ENCODE peak calls at places on chromosome 14, in four cellular contexts. One of them, this sample, is unnamed.

GRCh38 chr14:37591941-37592287 is 3.1 kb downstream of the FOXA1 start:
- DNase-seq in WTC11: peak
- DNase-seq in heart left ventricle: no peak
- DNase-seq in GM12878: no peak
- DNase-seq in this sample: no peak

GRCh38 chr14:105841022-105842009 is 314.9 kb downstream of the TMEM121 start:
- DNase-seq in GM12878: no peak
- DNase-seq in heart left ventricle: no peak
- DNase-seq in WTC11: no peak
- DNase-seq in this sample: no peak

GRCh38 chr14:85572845-85573244 is 42.9 kb downstream of the FLRT2 start:
- DNase-seq in GM12878: no peak
- DNase-seq in heart left ventricle: no peak
- DNase-seq in WTC11: no peak
- DNase-seq in this sample: no peak

GRCh38 chr14:25833341-25834121 is 764.3 kb downstream of the NOVA1 start:
- DNase-seq in GM12878: no peak
- DNase-seq in heart left ventricle: no peak
- DNase-seq in WTC11: peak
- DNase-seq in this sample: no peak

GRCh38 chr14:45135181-45135580 is 549 bp upstream of the FANCM start:
- DNase-seq in heart left ventricle: no peak
- DNase-seq in GM12878: no peak
- DNase-seq in WTC11: no peak
- DNase-seq in this sample: no peak

GRCh38 chr14:105065280-105066228 is at the start of gene GPR132:
- DNase-seq in heart left ventricle: peak
- DNase-seq in GM12878: peak
- DNase-seq in WTC11: no peak
- DNase-seq in this sample: peak

GRCh38 chr14:91125271-91125661 is 11.4 kb downstream of the DGLUCY start:
- DNase-seq in heart left ventricle: no peak
- DNase-seq in GM12878: no peak
- DNase-seq in WTC11: no peak
- DNase-seq in this sample: no peak

GRCh38 chr14:104665663-104666522 is 23.5 kb upstream of the INF2 start:
- DNase-seq in GM12878: no peak
- DNase-seq in WTC11: no peak
- DNase-seq in heart left ventricle: no peak
- DNase-seq in this sample: no peak

GRCh38 chr14:68208218-68208617 is 388.6 kb downstream of the RAD51B start:
- DNase-seq in heart left ventricle: no peak
- DNase-seq in WTC11: no peak
- DNase-seq in GM12878: no peak
- DNase-seq in this sample: no peak

GRCh38 chr14:99564256-99564902 is 39.6 kb downstream of the CCDC85C start:
- DNase-seq in GM12878: no peak
- DNase-seq in WTC11: no peak
- DNase-seq in heart left ventricle: no peak
- DNase-seq in this sample: no peak

GRCh38 chr14:96257900-96258299 is 1.9 kb downstream of the BDKRB1 start:
- DNase-seq in heart left ventricle: no peak
- DNase-seq in WTC11: no peak
- DNase-seq in GM12878: no peak
- DNase-seq in this sample: no peak

GRCh38 chr14:94458558-94459200 is 6.1 kb upstream of the SERPINA11 start:
- DNase-seq in heart left ventricle: no peak
- DNase-seq in GM12878: no peak
- DNase-seq in WTC11: no peak
- DNase-seq in this sample: no peak

GRCh38 chr14:52119030-52119429 is 50.2 kb upstream of the NID2 start:
- DNase-seq in WTC11: no peak
- DNase-seq in GM12878: no peak
- DNase-seq in heart left ventricle: no peak
- DNase-seq in this sample: no peak

GRCh38 chr14:75303415-75303814 is 24.8 kb downstream of the FOS start:
- DNase-seq in GM12878: no peak
- DNase-seq in heart left ventricle: peak
- DNase-seq in WTC11: peak
- DNase-seq in this sample: peak

GRCh38 chr14:25757364-25757763 is 707.4 kb upstream of the STXBP6 start:
- DNase-seq in heart left ventricle: no peak
- DNase-seq in GM12878: no peak
- DNase-seq in WTC11: no peak
- DNase-seq in this sample: no peak

GRCh38 chr14:72478397-72479025 is 415.4 kb downstream of the DPF3 start:
- DNase-seq in GM12878: no peak
- DNase-seq in heart left ventricle: no peak
- DNase-seq in WTC11: no peak
- DNase-seq in this sample: no peak

GRCh38 chr14:72471346-72471745 is 422.6 kb downstream of the DPF3 start:
- DNase-seq in heart left ventricle: no peak
- DNase-seq in WTC11: no peak
- DNase-seq in GM12878: no peak
- DNase-seq in this sample: no peak

GRCh38 chr14:72476657-72477499 is 417.0 kb downstream of the DPF3 start:
- DNase-seq in heart left ventricle: no peak
- DNase-seq in GM12878: peak
- DNase-seq in WTC11: no peak
- DNase-seq in this sample: peak

GRCh38 chr14:72472845-72473244 is 421.1 kb downstream of the DPF3 start:
- DNase-seq in heart left ventricle: no peak
- DNase-seq in GM12878: no peak
- DNase-seq in WTC11: no peak
- DNase-seq in this sample: no peak
- TF ChIP-seq CTCF in heart left ventricle: no peak
- TF ChIP-seq CTCF in GM12878: no peak
- TF ChIP-seq CTCF in WTC11: no peak
- TF ChIP-seq CTCF in this sample: peak

DNA sequence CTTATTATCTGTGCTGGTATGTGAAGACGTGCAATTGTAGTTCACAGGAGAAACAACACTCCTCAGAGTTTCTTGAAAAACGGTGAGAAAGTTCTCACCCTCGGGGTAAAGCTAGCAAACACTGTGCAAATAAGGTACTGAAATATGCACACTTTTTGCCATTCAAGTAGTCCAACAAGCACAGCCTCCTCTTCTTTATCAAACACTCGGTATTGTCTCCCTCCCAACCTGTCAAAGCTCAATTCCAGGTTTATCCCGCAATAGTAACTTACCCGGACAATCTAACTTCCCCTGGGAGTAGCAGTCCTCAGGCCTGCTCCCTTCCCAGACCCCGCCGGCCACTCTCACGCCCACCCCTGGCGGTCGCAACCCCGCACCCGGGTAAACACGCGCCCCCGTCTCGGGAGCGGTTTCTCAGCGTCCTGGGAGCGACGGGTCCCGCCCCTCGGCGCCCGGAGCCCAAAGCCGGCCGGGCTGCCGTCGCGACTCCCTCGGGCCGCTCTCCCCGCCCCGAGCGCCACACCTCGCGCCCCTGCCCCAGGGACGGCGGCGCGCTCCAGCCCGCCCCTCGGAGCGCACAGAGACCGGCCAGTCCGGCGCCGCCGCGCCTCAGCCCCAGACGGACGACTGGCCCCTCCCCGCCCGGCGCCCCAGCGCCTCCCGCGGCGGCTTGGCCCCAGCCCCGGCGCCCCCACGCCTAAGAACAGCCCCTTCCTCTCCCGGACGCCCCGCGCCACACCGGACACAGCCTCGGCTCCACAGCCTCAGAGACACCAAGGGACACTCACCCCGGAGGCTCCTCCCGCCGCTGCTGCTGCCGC is 594 bp downstream of the BTBD7 start:
- DNase-seq in heart left ventricle: peak
- DNase-seq in WTC11: peak
- DNase-seq in GM12878: no peak
- DNase-seq in this sample: no peak
- TF ChIP-seq CTCF in heart left ventricle: no peak
- TF ChIP-seq CTCF in WTC11: no peak
- TF ChIP-seq CTCF in GM12878: no peak
- TF ChIP-seq CTCF in this sample: no peak

GRCh38 chr14:61887628-61888027 is 125.4 kb downstream of the SNAPC1 start:
- DNase-seq in heart left ventricle: no peak
- DNase-seq in WTC11: no peak
- DNase-seq in GM12878: no peak
- DNase-seq in this sample: peak

GRCh38 chr14:61891251-61891650 is 129.0 kb downstream of the SNAPC1 start:
- DNase-seq in GM12878: no peak
- DNase-seq in WTC11: no peak
- DNase-seq in heart left ventricle: no peak
- DNase-seq in this sample: no peak

GRCh38 chr14:61891810-61892209 is 129.6 kb downstream of the SNAPC1 start:
- DNase-seq in heart left ventricle: no peak
- DNase-seq in WTC11: no peak
- DNase-seq in GM12878: no peak
- DNase-seq in this sample: no peak

GRCh38 chr14:61893371-61893940 is 131.2 kb downstream of the SNAPC1 start:
- DNase-seq in WTC11: no peak
- DNase-seq in GM12878: no peak
- DNase-seq in heart left ventricle: no peak
- DNase-seq in this sample: no peak

DNA sequence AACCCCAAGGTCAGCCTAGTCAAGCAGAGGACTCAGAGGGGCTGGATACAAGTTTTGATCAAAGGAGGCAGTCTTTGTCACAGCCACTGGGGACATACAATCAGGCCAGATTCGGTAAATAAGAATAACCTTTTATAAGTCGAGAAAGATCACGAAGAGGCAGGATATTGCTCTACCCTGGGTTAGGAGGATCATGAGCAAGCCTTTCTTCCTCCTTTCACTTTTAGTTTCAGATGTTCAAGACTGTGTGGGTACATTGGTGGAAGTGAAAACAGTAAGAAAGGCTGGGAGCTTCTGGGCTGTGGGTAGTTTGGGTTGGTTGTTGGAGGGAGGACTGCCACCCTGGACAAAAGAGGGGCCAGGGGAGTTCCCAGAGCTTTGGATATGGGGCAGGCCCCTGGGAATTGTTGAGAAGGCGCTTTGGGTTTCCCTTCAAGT is 127.7 kb downstream of the SNAPC1 start:
- DNase-seq in GM12878: peak
- DNase-seq in heart left ventricle: no peak
- DNase-seq in WTC11: no peak
- DNase-seq in this sample: peak
- TF ChIP-seq CTCF in GM12878: peak
- TF ChIP-seq CTCF in heart left ventricle: no peak
- TF ChIP-seq CTCF in WTC11: peak
- TF ChIP-seq CTCF in this sample: peak

DNA sequence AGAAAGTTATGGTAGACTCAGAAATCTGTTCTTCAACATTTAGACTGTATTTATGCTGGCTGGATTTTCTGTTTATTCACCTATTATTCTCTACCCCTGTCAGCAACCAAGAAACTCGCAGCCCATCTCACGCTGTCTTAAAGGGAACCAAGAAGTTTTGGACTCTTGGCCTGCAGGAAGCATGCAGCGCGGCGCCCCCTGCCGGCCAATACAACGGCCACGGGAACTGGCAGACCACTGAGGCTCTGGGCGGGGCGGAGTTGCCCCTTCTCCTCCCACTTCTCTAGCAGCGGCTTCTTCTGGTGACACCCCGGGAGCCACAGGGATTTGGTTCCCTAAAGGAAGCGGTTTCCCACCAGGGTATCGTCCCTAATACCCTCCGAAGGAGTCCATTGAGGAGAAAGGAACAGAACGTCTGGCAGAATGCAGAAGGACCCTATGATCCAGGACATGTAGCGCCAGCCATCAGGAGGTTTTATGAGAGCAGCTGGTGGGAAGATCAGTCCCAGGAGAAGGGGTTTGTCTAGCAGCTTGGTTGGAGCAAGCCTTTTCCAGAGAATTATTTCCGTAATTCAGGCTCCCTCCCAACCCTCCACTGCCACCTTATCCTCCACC is 21.0 kb upstream of the RNASE2 start:
- DNase-seq in heart left ventricle: peak
- DNase-seq in WTC11: peak
- DNase-seq in GM12878: no peak
- DNase-seq in this sample: peak
- TF ChIP-seq CTCF in heart left ventricle: peak
- TF ChIP-seq CTCF in WTC11: peak
- TF ChIP-seq CTCF in GM12878: peak
- TF ChIP-seq CTCF in this sample: peak

This sample was measured in GM12864.